ENCODE peak calls at places on chromosomes 4 and X, in nine cellular contexts. F, U, P, T, S, K, A, L and O are unnamed samples.

GRCh38 chrX:145821898-145822567 is 4.4 kb downstream of the SLITRK2 start:
- DNase-seq in F (no peak), U (no peak), P (no peak), T (no peak), S (no peak), K (no peak), A (no peak), L (no peak), O (no peak)

GRCh38 chr4:17232575-17233253 is 279.2 kb downstream of the QDPR start:
- DNase-seq in F (peak; percentile 65), U (peak; percentile 72), P (peak; percentile 73), T (peak; percentile 84), S (peak; percentile 76), K (peak; percentile 85), A (no peak), L (no peak), O (peak; percentile 32)

GRCh38 chr4:23774932-23775331 is 114.9 kb downstream of the PPARGC1A start:
- DNase-seq in F (no peak), U (no peak), P (no peak), T (no peak), S (no peak), K (no peak), A (no peak), L (no peak), O (no peak)

GRCh38 chr4:76984127-76984526 is 34.6 kb downstream of the SEPTIN11 start:
- DNase-seq in F (no peak), U (no peak), P (no peak), T (no peak), S (no peak), K (no peak), A (no peak), L (no peak), O (no peak)

GRCh38 chr4:183333983-183334382 is 11.8 kb upstream of the CLDN24 start:
- DNase-seq in F (no peak), U (no peak), P (no peak), T (no peak), S (no peak), K (no peak), A (peak; percentile 66), L (peak; percentile 82), O (no peak)

GRCh38 chrX:2692221-2693122 is 1.4 kb downstream of the CD99 start:
- DNase-seq in F (peak; percentile 28), U (no peak), P (peak; percentile 42), T (peak; percentile 58), S (peak; percentile 81), K (peak; percentile 50), A (peak; percentile 31), L (peak; percentile 52), O (no peak)

GRCh38 chrX:267771-268261 is 13.4 kb upstream of the PLCXD1 start:
- DNase-seq in F (peak; percentile 16), U (peak; percentile 34), P (peak; percentile 3), T (no peak), S (no peak), K (no peak), A (no peak), L (peak; percentile 36), O (peak; percentile 3)

GRCh38 chr4:105596676-105597075 is 44.3 kb downstream of the ARHGEF38 start:
- DNase-seq in F (no peak), U (no peak), P (no peak), T (peak; percentile 9), S (no peak), K (no peak), A (no peak), L (no peak), O (no peak)

GRCh38 chr4:104942990-104943758 is 203.5 kb upstream of the TET2 start:
- DNase-seq in F (no peak), U (no peak), P (no peak), T (no peak), S (no peak), K (no peak), A (no peak), L (no peak), O (no peak)

GRCh38 chr4:25749150-25749794 is 93.6 kb downstream of the SLC34A2 start:
- DNase-seq in F (no peak), U (no peak), P (no peak), T (no peak), S (no peak), K (no peak), A (no peak), L (no peak), O (no peak)

GRCh38 chr4:158793021-158793420 is 24.2 kb downstream of the FNIP2 start:
- DNase-seq in F (no peak), U (no peak), P (no peak), T (no peak), S (no peak), K (no peak), A (no peak), L (no peak), O (no peak)

GRCh38 chr4:178937130-178937529 is 1494.9 kb upstream of the AGA start:
- DNase-seq in F (no peak), U (no peak), P (no peak), T (no peak), S (no peak), K (no peak), A (no peak), L (no peak), O (no peak)

GRCh38 chr4:69742596-69742995 is 17.8 kb downstream of the SULT1B1 start:
- DNase-seq in F (no peak), U (no peak), P (no peak), T (no peak), S (no peak), K (no peak), A (no peak), L (no peak), O (no peak)
- H3K4me1 ChIP-seq in F (no peaks in the 10 kb centered on the region), U (no peaks in the 10 kb centered on the region), P (no peaks in the 10 kb centered on the region), T (no peaks in the 10 kb centered on the region), S (no peaks in the 10 kb centered on the region), K (no peaks in the 10 kb centered on the region), A (no peaks in the 10 kb centered on the region), L (no peaks in the 10 kb centered on the region), O (no peaks in the 10 kb centered on the region)

DNA sequence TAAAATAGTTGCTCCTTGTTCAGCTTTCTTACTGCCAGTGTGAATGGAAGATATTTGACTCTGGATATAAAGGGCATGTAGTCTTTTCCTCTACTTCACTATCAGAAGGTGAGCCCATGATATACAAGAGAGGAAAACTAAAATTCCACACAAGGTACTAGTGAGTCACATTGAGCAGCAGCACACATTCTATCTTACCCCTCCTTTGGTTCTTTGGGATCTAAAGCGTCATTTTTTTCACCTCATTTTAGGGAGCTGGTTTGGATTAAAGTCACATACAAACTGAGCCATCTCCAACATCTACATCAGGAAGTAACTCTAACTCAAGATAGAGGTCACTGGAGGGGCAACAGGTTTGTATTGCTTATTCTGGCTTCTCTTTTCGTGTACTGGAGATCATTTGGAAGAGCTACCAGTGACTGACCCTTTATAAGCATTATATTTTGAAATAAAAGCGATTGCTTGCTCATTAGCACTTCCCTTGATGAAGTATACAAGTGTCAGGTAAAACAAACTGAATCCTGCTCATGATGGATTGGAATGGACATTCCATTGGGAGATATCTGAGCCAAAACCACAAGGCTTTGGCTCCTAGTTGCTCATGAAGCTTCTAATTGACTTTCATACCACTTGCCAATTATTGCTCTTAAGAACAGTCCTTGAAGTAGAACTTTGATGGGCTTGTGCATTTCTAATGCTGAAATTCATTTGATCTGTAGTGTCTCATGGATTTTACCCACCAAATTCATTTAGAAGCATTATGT is 124.1 kb downstream of the SPCS3 start:
- DNase-seq in F (no peak), U (no peak), P (no peak), T (no peak), S (no peak), K (no peak), A (peak; percentile 6), L (no peak), O (no peak)
- H3K4me3 ChIP-seq in F (no peak overlapping the region), U (no peak overlapping the region), P (no peak overlapping the region), T (no peak overlapping the region), S (no peak overlapping the region), K (no peak overlapping the region), A (no peak overlapping the region), L (no peak overlapping the region), O (no peak overlapping the region)

GRCh38 chrX:13419918-13420317 is 100.1 kb upstream of the ATXN3L start:
- DNase-seq in F (no peak), U (no peak), P (no peak), T (no peak), S (no peak), K (no peak), A (no peak), L (no peak), O (no peak)

GRCh38 chrX:13419276-13419675 is 99.4 kb upstream of the ATXN3L start:
- DNase-seq in F (no peak), U (no peak), P (no peak), T (no peak), S (no peak), K (no peak), A (no peak), L (no peak), O (no peak)

GRCh38 chrX:13415551-13415950 is 95.7 kb upstream of the ATXN3L start:
- DNase-seq in F (no peak), U (no peak), P (no peak), T (no peak), S (no peak), K (no peak), A (no peak), L (no peak), O (no peak)

GRCh38 chrX:13418126-13419091 is 98.6 kb upstream of the ATXN3L start:
- DNase-seq in F (no peak), U (peak; percentile 38), P (no peak), T (no peak), S (no peak), K (no peak), A (peak; percentile 4), L (no peak), O (no peak)

GRCh38 chrX:13420545-13421183 is 100.8 kb upstream of the ATXN3L start:
- DNase-seq in F (no peak), U (no peak), P (no peak), T (no peak), S (no peak), K (no peak), A (no peak), L (no peak), O (no peak)
- H3K4me1 ChIP-seq in F (no peaks in the 10 kb centered on the region), U (peaks cover 17% of the 10 kb centered on the region), P (no peaks in the 10 kb centered on the region), T (peaks cover 3% of the 10 kb centered on the region), S (no peaks in the 10 kb centered on the region), K (no peaks in the 10 kb centered on the region), A (peaks cover 17% of the 10 kb centered on the region), L (no peaks in the 10 kb centered on the region), O (no peaks in the 10 kb centered on the region)

GRCh38 chr4:168840988-168841681 is 168.9 kb downstream of the CBR4 start:
- DNase-seq in F (no peak), U (peak; percentile 52), P (peak; percentile 39), T (peak; percentile 22), S (peak; percentile 76), K (peak; percentile 44), A (no peak), L (peak; percentile 35), O (no peak)

GRCh38 chr4:168839758-168840385 is 170.2 kb downstream of the CBR4 start:
- DNase-seq in F (peak; percentile 45), U (no peak), P (no peak), T (no peak), S (no peak), K (no peak), A (no peak), L (peak; percentile 75), O (no peak)

GRCh38 chr4:168842186-168842585 is 167.9 kb downstream of the CBR4 start:
- DNase-seq in F (no peak), U (no peak), P (no peak), T (no peak), S (no peak), K (no peak), A (no peak), L (no peak), O (no peak)

GRCh38 chr4:168840386-168840763 is 169.7 kb downstream of the CBR4 start:
- DNase-seq in F (no peak), U (no peak), P (no peak), T (no peak), S (no peak), K (no peak), A (no peak), L (peak; percentile 44), O (no peak)

GRCh38 chr4:168841682-168842019 is 168.4 kb downstream of the CBR4 start:
- DNase-seq in F (no peak), U (no peak), P (no peak), T (no peak), S (no peak), K (no peak), A (no peak), L (peak; percentile 36), O (no peak)
- H3K4me3 ChIP-seq in F (no peak overlapping the region), U (no peak overlapping the region), P (no peak overlapping the region), T (no peak overlapping the region), S (no peak overlapping the region), K (no peak overlapping the region), A (no peak overlapping the region), L (no peak overlapping the region), O (peak overlapping the region; percentile 4)